ENCODE peak calls at places on chromosomes 5 and 9, in seven cellular contexts. E is HCT116, L is lower leg skin, R is sigmoid colon, C is GM12891, Z is endothelial cell of umbilical vein, H is NB4. W is an unnamed sample.

GRCh38 chr5:175290379-175290778 is 153.6 kb downstream of the DRD1 start:
- DNase-seq in E (no peak), L (no peak), R (no peak), C (no peak), Z (no peak), H (no peak), W (no peak)

GRCh38 chr9:133249337-133249736 is 25.7 kb downstream of the ABO start:
- DNase-seq in E (no peak), L (no peak), R (no peak), C (no peak), Z (no peak), H (no peak), W (no peak)

GRCh38 chr5:97162045-97162444 is 19.6 kb upstream of the LIX1 start:
- DNase-seq in E (peak; percentile 79), L (peak; percentile 68), R (peak; percentile 76), C (no peak), Z (peak; percentile 86), H (peak; percentile 75), W (peak; percentile 77)

GRCh38 chr5:120942551-120942950 is 478.5 kb downstream of the PRR16 start:
- DNase-seq in E (no peak), L (peak; percentile 17), R (no peak), C (no peak), Z (no peak), H (no peak), W (no peak)

GRCh38 chr5:14025566-14026276 is 81.2 kb upstream of the DNAH5 start:
- DNase-seq in E (no peak), L (no peak), R (no peak), C (no peak), Z (no peak), H (no peak), W (no peak)

GRCh38 chr9:32525506-32525905 is 490 bp downstream of the RIGI start:
- DNase-seq in E (no peak), L (no peak), R (no peak), C (no peak), Z (no peak), H (peak; percentile 51), W (no peak)

GRCh38 chr9:137953683-137954438 is 76.3 kb downstream of the CACNA1B start:
- DNase-seq in E (no peak), L (no peak), R (no peak), C (no peak), Z (no peak), H (no peak), W (no peak)

GRCh38 chr9:131464354-131465000 is 38.2 kb upstream of the POMT1 start:
- DNase-seq in E (no peak), L (no peak), R (peak; percentile 59), C (no peak), Z (peak; percentile 26), H (peak; percentile 24), W (no peak)

GRCh38 chr5:83548556-83548955 is 77.0 kb downstream of the VCAN start:
- DNase-seq in E (no peak), L (no peak), R (no peak), C (no peak), Z (no peak), H (no peak), W (no peak)

GRCh38 chr5:72723584-72723983 is 92.9 kb upstream of the TNPO1 start:
- DNase-seq in E (no peak), L (no peak), R (no peak), C (no peak), Z (no peak), H (no peak), W (no peak)

GRCh38 chr5:14901462-14902051 is 30.0 kb upstream of the ANKH start:
- DNase-seq in E (no peak), L (peak; percentile 26), R (no peak), C (no peak), Z (no peak), H (peak; percentile 9), W (peak; percentile 33)

GRCh38 chr9:78053627-78054026 is 22.0 kb upstream of the GNAQ start:
- DNase-seq in E (no peak), L (no peak), R (no peak), C (no peak), Z (no peak), H (no peak), W (no peak)

GRCh38 chr5:172694541-172694940 is 53.5 kb downstream of the NEURL1B start:
- DNase-seq in E (no peak), L (no peak), R (peak; percentile 52), C (no peak), Z (no peak), H (no peak), W (no peak)

GRCh38 chr9:14677396-14677795 is 15.8 kb downstream of the ZDHHC21 start:
- DNase-seq in E (no peak), L (no peak), R (no peak), C (no peak), Z (no peak), H (no peak), W (no peak)

GRCh38 chr9:14677872-14678271 is 15.4 kb downstream of the ZDHHC21 start:
- DNase-seq in E (no peak), L (no peak), R (no peak), C (no peak), Z (no peak), H (no peak), W (peak; percentile 24)

GRCh38 chr9:14674630-14675029 is 18.6 kb downstream of the ZDHHC21 start:
- DNase-seq in E (no peak), L (no peak), R (no peak), C (no peak), Z (no peak), H (no peak), W (no peak)

GRCh38 chr9:14678776-14679175 is 14.5 kb downstream of the ZDHHC21 start:
- DNase-seq in E (no peak), L (no peak), R (no peak), C (no peak), Z (no peak), H (no peak), W (no peak)
- TF ChIP-seq POLR2A in E (no peak), L (no peak), R (no peak), C (no peak), Z (no peak), H (no peak), W (no peak)

GRCh38 chr9:136169495-136169894 is 35.4 kb downstream of the LHX3 start:
- DNase-seq in E (no peak), L (no peak), R (no peak), C (no peak), Z (no peak), H (no peak), W (no peak)
- TF ChIP-seq POLR2A in E (no peak), L (no peak), R (no peak), C (no peak), Z (no peak), H (no peak), W (no peak)

DNA sequence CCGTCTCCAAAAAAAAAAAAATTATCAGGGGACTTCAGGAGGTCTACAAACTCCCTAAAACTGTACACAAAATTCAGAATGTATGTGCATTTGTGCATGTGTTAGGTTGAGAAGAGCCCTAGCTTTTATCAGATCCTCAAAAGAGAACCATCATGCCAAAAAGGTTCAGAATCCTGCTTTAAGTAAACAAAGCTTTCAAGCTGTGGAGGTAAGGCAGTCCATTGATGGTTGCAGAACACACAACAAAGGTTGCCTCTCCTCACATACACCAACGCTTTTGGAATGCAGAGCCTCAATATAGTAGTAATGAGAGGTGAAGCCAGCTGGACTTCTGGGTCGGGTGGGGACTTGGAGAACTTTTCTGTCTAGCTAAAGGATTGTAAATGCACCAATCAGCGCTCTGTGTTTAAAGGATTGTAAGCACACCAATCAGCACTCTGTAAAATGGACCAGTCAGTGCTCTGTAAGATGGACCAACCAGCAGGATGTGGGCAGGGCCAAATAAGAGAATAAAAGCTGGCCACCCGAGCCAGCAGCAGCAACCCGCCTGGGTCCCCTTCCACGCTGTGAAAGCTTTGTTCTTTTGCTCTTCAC is 57.9 kb upstream of the RNF38 start:
- DNase-seq in E (no peak), L (no peak), R (no peak), C (no peak), Z (no peak), H (no peak), W (no peak)
- TF ChIP-seq POLR2A in E (no peak), L (no peak), R (no peak), C (no peak), Z (no peak), H (no peak), W (no peak)

DNA sequence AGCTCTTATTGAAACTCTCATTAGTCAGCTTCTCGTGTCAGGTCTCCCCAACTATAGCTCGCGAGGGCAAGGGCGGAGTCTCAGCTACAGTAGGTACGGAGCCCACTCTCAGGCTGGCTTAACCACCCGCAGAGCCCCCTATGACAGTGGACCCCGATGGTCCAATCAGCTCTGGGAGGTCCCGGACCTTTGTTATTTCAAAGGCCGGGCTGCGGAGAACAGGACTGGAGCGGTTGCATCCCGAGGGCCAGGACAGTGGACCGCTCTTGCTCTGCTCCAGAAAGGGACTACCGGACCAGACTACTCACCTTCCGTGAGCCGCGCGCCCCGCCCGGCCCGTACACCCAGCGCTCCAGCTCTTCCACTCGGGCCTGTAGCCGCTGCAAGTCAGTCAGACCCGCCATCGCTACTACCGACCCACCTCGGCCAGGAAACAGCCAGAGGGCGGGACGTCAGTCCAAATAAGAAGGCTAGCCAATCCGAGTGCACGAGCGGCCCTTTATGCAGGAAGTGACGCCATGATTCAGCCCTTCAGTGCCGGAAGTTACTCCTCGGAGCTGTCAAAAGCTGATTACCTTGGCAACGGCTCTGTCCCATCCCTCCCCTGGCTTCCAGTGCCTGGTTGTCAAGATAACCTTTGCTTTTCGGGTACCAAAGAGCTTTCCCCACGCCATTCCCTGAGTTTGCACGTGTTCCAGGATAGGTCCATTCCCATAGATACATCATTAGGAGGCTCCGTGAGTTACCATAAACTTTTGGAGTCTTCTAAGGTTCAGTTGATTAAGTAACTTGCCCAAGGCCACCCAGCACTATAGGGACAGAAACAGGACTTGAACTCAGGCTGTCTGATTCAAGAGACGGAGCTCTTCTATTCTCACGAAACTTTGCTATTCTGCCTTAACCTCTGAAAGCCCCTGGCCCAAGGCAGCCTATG is at the start of gene DCTN3:
- DNase-seq in E (peak; percentile 89), L (peak; percentile 95), R (peak; percentile 98), C (peak; percentile 97), Z (peak; percentile 91), H (peak; percentile 98), W (peak; percentile 95)
- TF ChIP-seq POLR2A in E (peak; percentile 39), L (no peak), R (no peak), C (peak; percentile 71), Z (peak; percentile 55), H (peak; percentile 83), W (peak; percentile 45)